ENCODE peak calls at places on chromosomes 1 and 21, in five cellular contexts. One of them, this sample, is unnamed.

GRCh38 chr1:152870831-152871730 is 7.0 kb upstream of the SMCP start:
- DNase-seq in K562: peak
- DNase-seq in H1: peak
- DNase-seq in HepG2: peak
- DNase-seq in GM12878: no peak
- DNase-seq in this sample: peak

GRCh38 chr1:27544818-27545612 is 55.0 kb upstream of the WASF2 start:
- DNase-seq in GM12878: no peak
- DNase-seq in H1: no peak
- DNase-seq in K562: no peak
- DNase-seq in HepG2: no peak
- DNase-seq in this sample: no peak

GRCh38 chr1:78348526-78349284 is 142.1 kb upstream of the PTGFR start:
- DNase-seq in H1: no peak
- DNase-seq in GM12878: no peak
- DNase-seq in K562: no peak
- DNase-seq in HepG2: no peak
- DNase-seq in this sample: no peak

GRCh38 chr1:55337801-55338447 is 122.8 kb upstream of the USP24 start:
- DNase-seq in HepG2: peak
- DNase-seq in K562: peak
- DNase-seq in GM12878: peak
- DNase-seq in H1: no peak
- DNase-seq in this sample: peak

GRCh38 chr1:224333939-224334701 is 4.1 kb upstream of the NVL start:
- DNase-seq in HepG2: no peak
- DNase-seq in H1: no peak
- DNase-seq in K562: peak
- DNase-seq in GM12878: peak
- DNase-seq in this sample: no peak

GRCh38 chr1:150256549-150257341 is 829 bp upstream of the CA14 start:
- DNase-seq in H1: peak
- DNase-seq in GM12878: no peak
- DNase-seq in K562: no peak
- DNase-seq in HepG2: peak
- DNase-seq in this sample: no peak

GRCh38 chr1:115727706-115728249 is 40.7 kb downstream of the CASQ2 start:
- DNase-seq in H1: no peak
- DNase-seq in GM12878: no peak
- DNase-seq in K562: no peak
- DNase-seq in HepG2: peak
- DNase-seq in this sample: no peak

GRCh38 chr1:218025454-218025853 is 259.6 kb upstream of the RRP15 start:
- DNase-seq in GM12878: no peak
- DNase-seq in H1: no peak
- DNase-seq in HepG2: no peak
- DNase-seq in K562: no peak
- DNase-seq in this sample: no peak

GRCh38 chr1:159705251-159705910 is 9.0 kb downstream of the CRP start:
- DNase-seq in H1: no peak
- DNase-seq in GM12878: no peak
- DNase-seq in K562: no peak
- DNase-seq in HepG2: no peak
- DNase-seq in this sample: no peak

GRCh38 chr1:12525311-12526181 is 92.5 kb downstream of the DHRS3 start:
- DNase-seq in HepG2: peak
- DNase-seq in H1: no peak
- DNase-seq in GM12878: no peak
- DNase-seq in K562: no peak
- DNase-seq in this sample: no peak

GRCh38 chr21:36796070-36796469 is 97.2 kb downstream of the SIM2 start:
- DNase-seq in K562: no peak
- DNase-seq in HepG2: no peak
- DNase-seq in GM12878: no peak
- DNase-seq in H1: no peak
- DNase-seq in this sample: no peak

GRCh38 chr1:19074902-19075721 is 118.6 kb upstream of the IFFO2 start:
- DNase-seq in HepG2: no peak
- DNase-seq in K562: no peak
- DNase-seq in GM12878: no peak
- DNase-seq in H1: no peak
- DNase-seq in this sample: no peak

GRCh38 chr1:32984090-32984828 is 19.6 kb upstream of the RNF19B start:
- DNase-seq in K562: no peak
- DNase-seq in GM12878: peak
- DNase-seq in HepG2: no peak
- DNase-seq in H1: no peak
- DNase-seq in this sample: no peak

GRCh38 chr1:8203056-8203455 is 114.9 kb upstream of the SLC45A1 start:
- DNase-seq in H1: no peak
- DNase-seq in GM12878: no peak
- DNase-seq in K562: no peak
- DNase-seq in HepG2: no peak
- DNase-seq in this sample: no peak
- H3K4me2 ChIP-seq in H1: no peak
- H3K4me2 ChIP-seq in GM12878: no peak
- H3K4me2 ChIP-seq in K562: no peak
- H3K4me2 ChIP-seq in HepG2: peak
- H3K4me2 ChIP-seq in this sample: peak

DNA sequence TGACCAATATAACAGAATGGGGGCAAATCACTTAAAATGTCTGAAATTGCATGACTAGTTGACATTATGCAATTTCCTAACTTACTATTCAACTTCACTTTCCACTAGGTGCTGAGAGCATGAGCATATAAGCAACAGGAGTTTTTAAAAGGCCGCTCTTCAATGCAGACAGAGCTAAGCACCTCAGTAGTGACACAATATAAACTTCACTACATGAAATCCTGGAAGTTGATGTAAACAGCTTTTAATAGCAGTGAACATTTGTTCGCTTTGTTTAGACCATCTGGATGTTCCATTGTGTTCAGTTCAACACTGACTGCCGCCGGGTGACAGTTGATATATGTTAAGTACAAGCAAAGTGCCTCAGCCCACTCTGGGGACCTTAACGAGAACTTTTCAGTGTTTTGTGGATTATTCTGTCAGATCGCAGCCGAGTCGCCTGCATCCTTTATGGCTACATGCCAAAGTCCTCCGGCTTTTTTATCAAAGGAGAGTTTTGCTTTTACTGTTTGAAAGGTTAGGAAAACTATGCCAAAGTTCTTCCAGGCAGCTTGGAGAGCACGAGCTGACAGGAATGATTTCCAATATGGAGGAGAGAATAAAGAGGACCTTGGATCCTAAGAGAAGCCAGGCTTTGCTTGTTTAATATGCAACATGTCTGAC is 167.3 kb downstream of the ZNF281 start:
- DNase-seq in GM12878: no peak
- DNase-seq in H1: no peak
- DNase-seq in K562: no peak
- DNase-seq in HepG2: no peak
- DNase-seq in this sample: no peak
- TF ChIP-seq MAX in GM12878: no peak
- TF ChIP-seq MAX in H1: no peak
- TF ChIP-seq MAX in K562: no peak
- TF ChIP-seq MAX in HepG2: no peak
- TF ChIP-seq MAX in this sample: no peak

GRCh38 chr21:34882719-34883131 is 166.4 kb downstream of the RUNX1 start:
- DNase-seq in H1: no peak
- DNase-seq in HepG2: no peak
- DNase-seq in K562: no peak
- DNase-seq in GM12878: no peak
- DNase-seq in this sample: no peak

GRCh38 chr21:34880401-34880800 is 168.7 kb downstream of the RUNX1 start:
- DNase-seq in HepG2: no peak
- DNase-seq in K562: no peak
- DNase-seq in H1: no peak
- DNase-seq in GM12878: no peak
- DNase-seq in this sample: no peak

GRCh38 chr21:34883501-34884271 is 165.4 kb downstream of the RUNX1 start:
- DNase-seq in GM12878: no peak
- DNase-seq in K562: no peak
- DNase-seq in HepG2: no peak
- DNase-seq in H1: no peak
- DNase-seq in this sample: no peak

GRCh38 chr21:34881421-34881820 is 167.7 kb downstream of the RUNX1 start:
- DNase-seq in HepG2: no peak
- DNase-seq in H1: no peak
- DNase-seq in GM12878: no peak
- DNase-seq in K562: no peak
- DNase-seq in this sample: no peak

GRCh38 chr21:34881894-34882371 is 167.2 kb downstream of the RUNX1 start:
- DNase-seq in K562: no peak
- DNase-seq in H1: no peak
- DNase-seq in HepG2: no peak
- DNase-seq in GM12878: no peak
- DNase-seq in this sample: no peak
- TF ChIP-seq ATF3 in K562: peak
- TF ChIP-seq ATF3 in H1: no peak
- TF ChIP-seq ATF3 in HepG2: no peak
- TF ChIP-seq ATF3 in GM12878: no peak
- TF ChIP-seq ATF3 in this sample: no peak

DNA sequence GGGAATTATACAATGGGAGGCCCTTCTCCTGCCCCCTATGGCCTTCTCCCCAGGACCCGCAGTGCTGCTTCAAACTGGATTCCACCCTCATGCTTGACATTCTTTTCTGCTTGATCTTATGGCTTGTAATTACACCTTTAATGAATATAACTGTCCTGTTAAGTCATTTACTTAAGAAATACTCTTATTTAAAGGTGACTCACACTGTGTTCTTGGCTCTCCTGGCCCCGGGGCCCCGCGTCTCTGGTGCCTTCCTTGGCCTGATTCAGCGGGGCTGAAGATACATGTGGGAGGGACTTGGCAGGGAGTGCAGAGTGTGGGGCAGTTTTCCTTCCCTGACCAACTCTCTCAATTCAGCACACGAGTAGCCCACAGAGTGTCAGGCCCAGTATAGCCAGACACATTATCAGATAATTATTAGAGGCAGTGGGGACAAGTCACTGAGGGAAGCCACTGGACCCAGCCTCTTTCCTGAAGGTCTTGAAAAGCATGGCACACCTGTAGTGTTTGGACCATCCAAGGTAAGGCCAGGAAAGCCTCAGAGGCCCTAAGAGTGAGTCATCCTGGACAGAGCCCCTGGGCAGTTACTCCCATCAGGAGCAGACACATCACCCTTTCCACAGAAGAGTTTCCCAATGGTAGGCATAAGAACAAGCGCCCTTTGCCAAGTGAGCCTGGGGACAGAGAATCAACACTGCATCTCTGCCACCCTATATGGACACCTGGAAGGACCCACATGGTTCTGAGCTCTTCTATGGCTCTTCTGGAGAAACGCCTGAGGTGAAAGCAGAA is 136.2 kb downstream of the PLXNA2 start:
- DNase-seq in H1: no peak
- DNase-seq in K562: no peak
- DNase-seq in GM12878: no peak
- DNase-seq in HepG2: no peak
- DNase-seq in this sample: no peak
- H3K4me2 ChIP-seq in H1: no peak
- H3K4me2 ChIP-seq in K562: no peak
- H3K4me2 ChIP-seq in GM12878: no peak
- H3K4me2 ChIP-seq in HepG2: no peak
- H3K4me2 ChIP-seq in this sample: peak

GRCh38 chr1:44084998-44085675 is 33.5 kb upstream of the KLF17 start:
- DNase-seq in K562: no peak
- DNase-seq in GM12878: no peak
- DNase-seq in HepG2: no peak
- DNase-seq in H1: peak
- DNase-seq in this sample: peak

GRCh38 chr1:44086722-44087474 is 31.7 kb upstream of the KLF17 start:
- DNase-seq in GM12878: no peak
- DNase-seq in H1: peak
- DNase-seq in HepG2: no peak
- DNase-seq in K562: no peak
- DNase-seq in this sample: no peak

GRCh38 chr1:44089371-44090070 is 29.1 kb upstream of the KLF17 start:
- DNase-seq in H1: no peak
- DNase-seq in HepG2: peak
- DNase-seq in GM12878: no peak
- DNase-seq in K562: peak
- DNase-seq in this sample: no peak

GRCh38 chr1:44094047-44094446 is 24.6 kb upstream of the KLF17 start:
- DNase-seq in K562: no peak
- DNase-seq in H1: no peak
- DNase-seq in HepG2: no peak
- DNase-seq in GM12878: no peak
- DNase-seq in this sample: no peak

DNA sequence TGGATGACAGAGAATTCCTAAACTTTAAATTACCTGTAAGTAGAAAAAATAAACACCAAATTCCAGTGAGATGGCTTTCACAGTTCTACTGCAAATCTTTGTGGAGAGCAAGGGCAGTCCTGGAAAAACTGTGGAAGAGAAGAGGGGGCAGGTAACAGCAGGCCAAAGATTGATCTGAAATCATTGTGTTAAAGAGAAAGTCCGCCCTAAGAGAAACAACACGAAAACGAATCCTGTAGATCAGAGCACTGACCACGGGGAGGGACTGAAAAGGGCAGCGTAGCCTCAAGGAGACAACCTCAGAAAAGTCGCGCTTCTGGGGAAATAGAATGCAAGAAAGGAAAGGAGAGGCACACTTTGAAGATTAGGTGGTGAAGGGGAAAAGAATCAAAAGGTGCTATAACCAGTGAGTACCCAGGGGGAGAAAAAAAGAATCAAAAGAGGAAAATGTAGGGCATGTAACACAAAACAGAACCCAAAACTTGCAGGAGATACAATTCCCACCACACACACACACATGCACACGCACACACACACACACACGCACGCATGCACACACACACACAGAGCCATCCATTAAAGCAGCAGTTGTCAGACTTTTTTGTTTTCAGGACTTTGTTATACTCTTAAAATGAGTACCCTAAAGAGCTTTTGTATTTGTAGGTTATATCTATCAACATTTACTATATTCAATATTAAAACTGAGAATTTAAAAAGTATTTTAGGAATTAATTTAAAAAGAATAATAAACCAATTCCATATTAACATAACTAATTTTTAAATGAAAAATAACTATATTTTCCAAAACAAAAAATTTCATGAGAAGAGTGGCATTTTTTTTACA is 28.0 kb upstream of the KLF17 start:
- DNase-seq in H1: no peak
- DNase-seq in GM12878: no peak
- DNase-seq in K562: peak
- DNase-seq in HepG2: no peak
- DNase-seq in this sample: no peak
- TF ChIP-seq MAX in H1: no peak
- TF ChIP-seq MAX in GM12878: no peak
- TF ChIP-seq MAX in K562: no peak
- TF ChIP-seq MAX in HepG2: no peak
- TF ChIP-seq MAX in this sample: no peak